ENCODE peak calls at places on chromosomes 11 and 22, in six cellular contexts. One of them, this sample, is unnamed.

GRCh38 chr11:103536335-103536722 is 427.1 kb downstream of the DYNC2H1 start:
- DNase-seq in iris pigment epithelial cell: no peak
- DNase-seq in activated T-helper 9 cell treated with anti-CD3 and anti-CD28 coated beads, Interleukin-2, amount 50 U/mL, for 16 hours: no peak
- DNase-seq in AG09319: no peak
- DNase-seq in EH: no peak
- DNase-seq in GM10248: no peak
- DNase-seq in this sample: no peak

GRCh38 chr11:77146261-77147035 is 18.4 kb downstream of the MYO7A start:
- DNase-seq in iris pigment epithelial cell: no peak
- DNase-seq in GM10248: no peak
- DNase-seq in AG09319: no peak
- DNase-seq in activated T-helper 9 cell treated with anti-CD3 and anti-CD28 coated beads, Interleukin-2, amount 50 U/mL, for 16 hours: no peak
- DNase-seq in EH: no peak
- DNase-seq in this sample: no peak

GRCh38 chr11:64181506-64182411 is 4.2 kb upstream of the STIP1 start:
- DNase-seq in AG09319: peak
- DNase-seq in iris pigment epithelial cell: peak
- DNase-seq in EH: peak
- DNase-seq in GM10248: peak
- DNase-seq in activated T-helper 9 cell treated with anti-CD3 and anti-CD28 coated beads, Interleukin-2, amount 50 U/mL, for 16 hours: no peak
- DNase-seq in this sample: peak

GRCh38 chr11:117394221-117394925 is 66.7 kb downstream of the CEP164 start:
- DNase-seq in activated T-helper 9 cell treated with anti-CD3 and anti-CD28 coated beads, Interleukin-2, amount 50 U/mL, for 16 hours: no peak
- DNase-seq in iris pigment epithelial cell: no peak
- DNase-seq in AG09319: no peak
- DNase-seq in GM10248: no peak
- DNase-seq in EH: no peak
- DNase-seq in this sample: no peak

GRCh38 chr22:49753276-49753884 is 74.3 kb downstream of the BRD1 start:
- DNase-seq in GM10248: no peak
- DNase-seq in activated T-helper 9 cell treated with anti-CD3 and anti-CD28 coated beads, Interleukin-2, amount 50 U/mL, for 16 hours: no peak
- DNase-seq in AG09319: no peak
- DNase-seq in iris pigment epithelial cell: no peak
- DNase-seq in EH: no peak
- DNase-seq in this sample: no peak

GRCh38 chr11:27716216-27716615 is 16.0 kb upstream of the BDNF start:
- DNase-seq in AG09319: no peak
- DNase-seq in GM10248: no peak
- DNase-seq in activated T-helper 9 cell treated with anti-CD3 and anti-CD28 coated beads, Interleukin-2, amount 50 U/mL, for 16 hours: no peak
- DNase-seq in iris pigment epithelial cell: no peak
- DNase-seq in EH: no peak
- DNase-seq in this sample: no peak

GRCh38 chr22:34283844-34284243 is 363.6 kb upstream of the LARGE1 start:
- DNase-seq in activated T-helper 9 cell treated with anti-CD3 and anti-CD28 coated beads, Interleukin-2, amount 50 U/mL, for 16 hours: no peak
- DNase-seq in AG09319: no peak
- DNase-seq in GM10248: no peak
- DNase-seq in EH: no peak
- DNase-seq in iris pigment epithelial cell: no peak
- DNase-seq in this sample: no peak

GRCh38 chr11:110148775-110149744 is 55.9 kb downstream of the ZC3H12C start:
- DNase-seq in activated T-helper 9 cell treated with anti-CD3 and anti-CD28 coated beads, Interleukin-2, amount 50 U/mL, for 16 hours: no peak
- DNase-seq in GM10248: no peak
- DNase-seq in AG09319: peak
- DNase-seq in iris pigment epithelial cell: peak
- DNase-seq in EH: peak
- DNase-seq in this sample: peak

GRCh38 chr11:102600666-102601065 is 24.5 kb downstream of the MMP20 start:
- DNase-seq in iris pigment epithelial cell: no peak
- DNase-seq in activated T-helper 9 cell treated with anti-CD3 and anti-CD28 coated beads, Interleukin-2, amount 50 U/mL, for 16 hours: no peak
- DNase-seq in GM10248: no peak
- DNase-seq in AG09319: no peak
- DNase-seq in EH: no peak
- DNase-seq in this sample: no peak

GRCh38 chr11:31509017-31509411 is 408 bp downstream of the IMMP1L start:
- DNase-seq in activated T-helper 9 cell treated with anti-CD3 and anti-CD28 coated beads, Interleukin-2, amount 50 U/mL, for 16 hours: no peak
- DNase-seq in AG09319: no peak
- DNase-seq in EH: no peak
- DNase-seq in GM10248: peak
- DNase-seq in iris pigment epithelial cell: peak
- DNase-seq in this sample: no peak

GRCh38 chr11:83836883-83837654 is 550.9 kb upstream of the CCDC90B start:
- DNase-seq in GM10248: peak
- DNase-seq in AG09319: no peak
- DNase-seq in activated T-helper 9 cell treated with anti-CD3 and anti-CD28 coated beads, Interleukin-2, amount 50 U/mL, for 16 hours: no peak
- DNase-seq in EH: peak
- DNase-seq in iris pigment epithelial cell: peak
- DNase-seq in this sample: peak

GRCh38 chr11:29300441-29300840 is 716.4 kb downstream of the KCNA4 start:
- DNase-seq in AG09319: no peak
- DNase-seq in GM10248: no peak
- DNase-seq in activated T-helper 9 cell treated with anti-CD3 and anti-CD28 coated beads, Interleukin-2, amount 50 U/mL, for 16 hours: no peak
- DNase-seq in iris pigment epithelial cell: peak
- DNase-seq in EH: peak
- DNase-seq in this sample: peak

GRCh38 chr11:95519912-95520311 is 269.7 kb downstream of the FAM76B start:
- DNase-seq in AG09319: no peak
- DNase-seq in GM10248: no peak
- DNase-seq in iris pigment epithelial cell: no peak
- DNase-seq in EH: no peak
- DNase-seq in activated T-helper 9 cell treated with anti-CD3 and anti-CD28 coated beads, Interleukin-2, amount 50 U/mL, for 16 hours: no peak
- DNase-seq in this sample: no peak

GRCh38 chr11:15660496-15660895 is 545.8 kb downstream of the INSC start:
- DNase-seq in AG09319: no peak
- DNase-seq in GM10248: no peak
- DNase-seq in EH: no peak
- DNase-seq in activated T-helper 9 cell treated with anti-CD3 and anti-CD28 coated beads, Interleukin-2, amount 50 U/mL, for 16 hours: no peak
- DNase-seq in iris pigment epithelial cell: no peak
- DNase-seq in this sample: no peak

GRCh38 chr22:38973289-38974169 is 8.6 kb upstream of the APOBEC3B start:
- DNase-seq in GM10248: peak
- DNase-seq in AG09319: no peak
- DNase-seq in iris pigment epithelial cell: peak
- DNase-seq in activated T-helper 9 cell treated with anti-CD3 and anti-CD28 coated beads, Interleukin-2, amount 50 U/mL, for 16 hours: peak
- DNase-seq in EH: peak
- DNase-seq in this sample: no peak